ENCODE peak calls at places on chromosome 11, in six cellular contexts. Y, J, W, M, B and I are unnamed samples.

GRCh38 chr11:82899191-82899820 is 924 bp downstream of the PRCP start:
- DNase-seq in Y (no peak), J (peak), W (no peak), M (no peak), B (no peak), I (no peak)

GRCh38 chr11:116420770-116421528 is 351.8 kb downstream of the BUD13 start:
- DNase-seq in Y (no peak), J (no peak), W (no peak), M (no peak), B (peak), I (no peak)

GRCh38 chr11:82907376-82907775 is 5.8 kb downstream of the DDIAS start:
- DNase-seq in Y (no peak), J (no peak), W (no peak), M (no peak), B (no peak), I (no peak)

GRCh38 chr11:118241191-118242098 is 10.7 kb downstream of the MPZL3 start:
- DNase-seq in Y (no peak), J (peak), W (no peak), M (no peak), B (peak), I (no peak)

GRCh38 chr11:5929984-5930383 is 12.1 kb upstream of the OR56A3 start:
- DNase-seq in Y (no peak), J (no peak), W (no peak), M (no peak), B (no peak), I (no peak)

GRCh38 chr11:130426223-130427048 is 2.0 kb downstream of the ADAMTS8 start:
- DNase-seq in Y (no peak), J (no peak), W (no peak), M (no peak), B (no peak), I (no peak)

GRCh38 chr11:109795234-109795633 is 298.0 kb upstream of the ZC3H12C start:
- DNase-seq in Y (peak), J (no peak), W (no peak), M (no peak), B (no peak), I (no peak)

GRCh38 chr11:68990995-68991780 is 10.4 kb upstream of the MRGPRD start:
- DNase-seq in Y (no peak), J (no peak), W (no peak), M (no peak), B (no peak), I (no peak)

GRCh38 chr11:100776212-100776896 is 89.3 kb downstream of the ARHGAP42 start:
- DNase-seq in Y (no peak), J (no peak), W (no peak), M (peak), B (no peak), I (no peak)

GRCh38 chr11:30586251-30587144 is at the start of gene MPPED2:
- DNase-seq in Y (no peak), J (no peak), W (peak), M (no peak), B (no peak), I (peak)

GRCh38 chr11:93512073-93512475 is 31.1 kb downstream of the SMCO4 start:
- DNase-seq in Y (no peak), J (no peak), W (no peak), M (no peak), B (no peak), I (no peak)

GRCh38 chr11:47847892-47848635 is at the start of gene NUP160:
- DNase-seq in Y (peak), J (peak), W (peak), M (no peak), B (peak), I (peak)

GRCh38 chr11:62665630-62666258 is 632 bp downstream of the CSKMT start:
- DNase-seq in Y (peak), J (peak), W (peak), M (no peak), B (peak), I (no peak)

GRCh38 chr11:108589136-108589535 is 4.4 kb downstream of the EXPH5 start:
- DNase-seq in Y (no peak), J (no peak), W (no peak), M (no peak), B (no peak), I (no peak)

GRCh38 chr11:47004595-47005033 is 68.1 kb downstream of the CSTPP1 start:
- DNase-seq in Y (peak), J (no peak), W (peak), M (peak), B (peak), I (no peak)

GRCh38 chr11:103532133-103532788 is 423.0 kb downstream of the DYNC2H1 start:
- DNase-seq in Y (peak), J (no peak), W (no peak), M (peak), B (no peak), I (no peak)

GRCh38 chr11:126403658-126404057 is 48.2 kb downstream of the ST3GAL4 start:
- DNase-seq in Y (no peak), J (no peak), W (no peak), M (no peak), B (no peak), I (no peak)

GRCh38 chr11:121063728-121064127 is 37.3 kb upstream of the TECTA start:
- DNase-seq in Y (no peak), J (no peak), W (no peak), M (no peak), B (no peak), I (no peak)

GRCh38 chr11:31643831-31644230 is 134.3 kb downstream of the ELP4 start:
- DNase-seq in Y (peak), J (no peak), W (no peak), M (no peak), B (no peak), I (no peak)

GRCh38 chr11:78912778-78913177 is 338.1 kb upstream of the NARS2 start:
- DNase-seq in Y (no peak), J (no peak), W (no peak), M (no peak), B (no peak), I (no peak)

GRCh38 chr11:34585870-34586654 is 34.8 kb upstream of the EHF start:
- DNase-seq in Y (peak), J (no peak), W (no peak), M (no peak), B (no peak), I (no peak)

GRCh38 chr11:18046116-18046777 is at the start of gene TPH1:
- DNase-seq in Y (peak), J (no peak), W (peak), M (peak), B (peak), I (peak)

GRCh38 chr11:67504950-67505561 is at the start of gene PITPNM1:
- DNase-seq in Y (peak), J (peak), W (peak), M (no peak), B (peak), I (peak)

GRCh38 chr11:66159585-66159984 is 89.5 kb downstream of the PACS1 start:
- DNase-seq in Y (peak), J (no peak), W (no peak), M (no peak), B (no peak), I (no peak)

GRCh38 chr11:44709281-44709562 is 17.5 kb upstream of the TSPAN18 start:
- DNase-seq in Y (peak), J (no peak), W (no peak), M (no peak), B (no peak), I (no peak)

GRCh38 chr11:118488480-118489109 is 38.7 kb upstream of the TTC36 start:
- DNase-seq in Y (peak), J (peak), W (peak), M (peak), B (peak), I (peak)

GRCh38 chr11:18720086-18720810 is 5.7 kb downstream of the IGSF22 start:
- DNase-seq in Y (no peak), J (no peak), W (no peak), M (no peak), B (no peak), I (no peak)

GRCh38 chr11:30533445-30533947 is 52.7 kb downstream of the MPPED2 start:
- DNase-seq in Y (no peak), J (no peak), W (no peak), M (no peak), B (no peak), I (no peak)

GRCh38 chr11:82521427-82521826 is 212.2 kb downstream of the FAM181B start:
- DNase-seq in Y (no peak), J (no peak), W (no peak), M (no peak), B (no peak), I (no peak)

GRCh38 chr11:116420030-116420429 is 352.8 kb downstream of the BUD13 start:
- DNase-seq in Y (no peak), J (no peak), W (no peak), M (no peak), B (no peak), I (no peak)

GRCh38 chr11:105045897-105046296 is 762 bp upstream of the CARD16 start:
- DNase-seq in Y (no peak), J (no peak), W (no peak), M (no peak), B (no peak), I (no peak)

GRCh38 chr11:17528181-17528691 is 16.0 kb downstream of the USH1C start:
- DNase-seq in Y (peak), J (no peak), W (peak), M (no peak), B (peak), I (peak)

GRCh38 chr11:44036811-44037657 is 10.7 kb upstream of the ACCSL start:
- DNase-seq in Y (peak), J (no peak), W (peak), M (peak), B (peak), I (peak)

GRCh38 chr11:44178381-44178780 is 82.9 kb downstream of the EXT2 start:
- DNase-seq in Y (peak), J (no peak), W (no peak), M (no peak), B (no peak), I (no peak)

GRCh38 chr11:104061851-104062521 is 25.5 kb downstream of the DDI1 start:
- DNase-seq in Y (peak), J (no peak), W (no peak), M (no peak), B (no peak), I (no peak)

GRCh38 chr11:104076455-104076854 is 40.0 kb downstream of the DDI1 start:
- DNase-seq in Y (no peak), J (no peak), W (no peak), M (no peak), B (no peak), I (no peak)

GRCh38 chr11:76115555-76115954 is 90.7 kb downstream of the WNT11 start:
- DNase-seq in Y (no peak), J (no peak), W (no peak), M (no peak), B (no peak), I (no peak)

GRCh38 chr11:115325523-115325922 is 178.7 kb downstream of the CADM1 start:
- DNase-seq in Y (no peak), J (no peak), W (no peak), M (no peak), B (no peak), I (no peak)

GRCh38 chr11:110196241-110196754 is 100.1 kb downstream of the RDX start:
- DNase-seq in Y (peak), J (no peak), W (no peak), M (peak), B (no peak), I (no peak)

GRCh38 chr11:106920899-106921504 is 97.3 kb downstream of the GUCY1A2 start:
- DNase-seq in Y (no peak), J (no peak), W (no peak), M (no peak), B (no peak), I (no peak)

GRCh38 chr11:106914409-106914808 is 103.9 kb downstream of the GUCY1A2 start:
- DNase-seq in Y (no peak), J (no peak), W (no peak), M (no peak), B (no peak), I (no peak)

GRCh38 chr11:106917973-106918372 is 100.3 kb downstream of the GUCY1A2 start:
- DNase-seq in Y (no peak), J (no peak), W (no peak), M (no peak), B (no peak), I (peak)
- TF ChIP-seq CTCF in Y (peak), J (no peak), W (no peak), M (peak), B (no peak), I (peak)

GRCh38 chr11:59810911-59811259 is 307 bp upstream of the MRPL16 start:
- DNase-seq in Y (no peak), J (no peak), W (no peak), M (no peak), B (no peak), I (no peak)

GRCh38 chr11:59813364-59813763 is 2.8 kb upstream of the MRPL16 start:
- DNase-seq in Y (no peak), J (no peak), W (no peak), M (no peak), B (no peak), I (no peak)

GRCh38 chr11:59812220-59812619 is 1.6 kb upstream of the MRPL16 start:
- DNase-seq in Y (no peak), J (no peak), W (no peak), M (no peak), B (no peak), I (no peak)

GRCh38 chr11:59807047-59807446 is 3.5 kb downstream of the MRPL16 start:
- DNase-seq in Y (no peak), J (no peak), W (no peak), M (no peak), B (no peak), I (no peak)

GRCh38 chr11:59810189-59810910 is at the start of gene MRPL16:
- DNase-seq in Y (peak), J (peak), W (peak), M (peak), B (peak), I (peak)
- TF ChIP-seq CTCF in Y (no peak), J (peak), W (no peak), M (peak), B (peak), I (no peak)

DNA sequence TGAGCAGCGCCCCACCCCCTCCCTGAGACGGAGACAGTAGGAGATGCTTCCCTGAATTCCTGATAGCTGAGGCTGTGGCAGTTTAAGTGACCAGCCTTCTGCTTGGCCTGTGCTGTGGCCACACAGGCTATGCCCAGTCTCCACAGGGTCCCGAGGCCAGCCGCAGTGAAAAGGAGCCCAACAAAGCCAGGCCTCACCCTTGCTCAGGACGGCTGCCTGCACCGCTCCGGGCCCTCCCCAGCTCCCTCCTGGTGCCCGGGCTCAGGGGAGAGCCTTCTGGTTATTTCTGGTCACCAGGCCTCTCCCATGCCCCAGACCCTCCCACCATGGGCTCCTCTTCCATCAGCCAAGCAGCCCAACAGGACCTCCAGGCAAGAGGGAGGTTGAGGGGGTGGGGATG is 28.8 kb downstream of the LRRC10B start:
- DNase-seq in Y (no peak), J (no peak), W (no peak), M (no peak), B (no peak), I (no peak)
- TF ChIP-seq CTCF in Y (no peak), J (no peak), W (no peak), M (no peak), B (no peak), I (no peak)

DNA sequence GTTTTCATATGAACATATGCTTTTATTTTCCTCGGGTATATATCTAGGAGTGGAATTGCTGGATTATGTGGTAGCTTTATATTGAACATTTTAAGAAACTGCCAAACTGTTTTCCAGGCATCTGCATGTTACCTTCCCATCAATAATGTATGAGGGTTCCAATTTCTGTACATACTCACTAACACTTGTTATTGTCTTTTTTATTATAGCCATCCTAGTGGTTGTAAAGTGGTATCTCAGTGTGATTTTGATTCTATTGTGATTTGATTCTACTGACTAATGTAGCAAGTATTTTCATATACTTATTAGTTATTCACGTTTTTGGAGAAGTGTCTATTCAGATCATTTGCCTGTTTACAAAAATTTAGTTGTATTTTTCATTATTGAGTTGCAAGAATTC is 2.0 kb downstream of the ANO5 start:
- DNase-seq in Y (no peak), J (no peak), W (no peak), M (no peak), B (no peak), I (no peak)
- TF ChIP-seq CTCF in Y (no peak), J (no peak), W (no peak), M (no peak), B (no peak), I (no peak)

GRCh38 chr11:25037431-25037830 is 540.6 kb downstream of the LUZP2 start:
- DNase-seq in Y (no peak), J (no peak), W (no peak), M (no peak), B (no peak), I (no peak)

GRCh38 chr11:25039165-25039564 is 542.3 kb downstream of the LUZP2 start:
- DNase-seq in Y (no peak), J (no peak), W (no peak), M (no peak), B (no peak), I (no peak)

DNA sequence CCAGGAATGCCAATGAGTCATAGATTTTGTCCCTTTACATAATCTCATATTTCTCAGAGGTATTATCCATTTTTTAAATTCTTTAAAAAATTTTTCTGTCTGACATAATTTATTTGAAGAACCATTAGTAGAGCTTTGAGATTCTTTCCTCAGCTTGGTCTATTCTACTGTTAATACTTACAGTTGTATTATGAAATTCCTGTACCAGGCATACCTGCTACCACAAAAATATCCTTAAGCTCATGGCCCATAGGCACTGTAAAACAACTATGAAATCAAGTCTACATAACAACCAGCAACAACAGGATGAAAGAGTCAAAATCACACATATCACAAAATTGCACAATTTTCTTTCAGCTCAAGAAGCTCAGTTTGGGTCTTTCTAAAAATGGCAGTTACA is 541.3 kb downstream of the LUZP2 start:
- DNase-seq in Y (no peak), J (no peak), W (no peak), M (no peak), B (no peak), I (no peak)
- TF ChIP-seq CTCF in Y (no peak), J (no peak), W (no peak), M (no peak), B (no peak), I (no peak)

DNA sequence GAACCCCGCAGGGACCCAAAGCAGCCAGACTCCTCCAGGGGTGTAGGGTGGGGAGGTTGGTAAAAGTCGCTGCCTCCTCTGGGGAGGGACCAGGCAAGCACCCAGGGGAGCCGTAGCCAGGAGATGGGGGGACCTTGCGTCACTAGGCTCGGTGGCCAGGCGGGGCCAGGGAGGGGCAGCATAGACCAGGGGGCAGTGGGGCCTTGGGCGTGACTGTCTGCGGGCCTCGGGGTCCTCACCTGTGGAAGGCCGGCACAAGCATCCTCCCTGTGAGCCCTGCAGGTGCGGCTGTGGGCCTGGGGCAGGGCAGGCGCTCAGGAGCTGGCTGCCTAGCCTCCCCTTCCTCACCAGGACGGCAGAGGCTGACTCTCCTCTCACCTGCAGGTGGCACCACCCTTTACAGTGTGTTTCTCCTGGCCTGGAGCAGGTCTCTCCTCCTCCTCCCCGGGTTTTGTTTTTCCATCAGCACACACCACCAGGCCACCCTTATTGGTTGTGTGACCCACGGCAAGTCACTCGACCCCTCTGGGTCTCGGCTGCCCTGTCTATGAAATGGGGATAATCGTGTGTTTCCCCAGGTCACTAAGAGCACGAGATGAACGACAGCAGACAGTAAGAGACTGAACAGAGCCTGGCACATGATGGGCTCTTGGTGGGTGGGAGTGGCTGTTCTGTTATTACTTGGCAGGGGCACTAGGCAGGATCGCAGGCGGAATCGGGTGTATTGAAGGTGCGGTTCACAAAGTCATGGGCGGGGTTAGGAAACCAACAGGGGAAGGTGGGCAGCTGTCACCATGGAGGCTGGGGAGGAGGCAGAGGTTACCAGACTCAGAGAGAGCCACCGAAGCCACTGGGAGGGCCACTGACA is 52.7 kb downstream of the FLRT1 start:
- DNase-seq in Y (no peak), J (no peak), W (no peak), M (no peak), B (no peak), I (no peak)
- TF ChIP-seq CTCF in Y (peak), J (no peak), W (no peak), M (peak), B (no peak), I (no peak)

GRCh38 chr11:59106363-59107336 is at the start of gene FAM111B:
- DNase-seq in Y (peak), J (peak), W (peak), M (peak), B (peak), I (peak)

GRCh38 chr11:59097113-59097708 is 9.8 kb upstream of the FAM111B start:
- DNase-seq in Y (peak), J (peak), W (peak), M (no peak), B (peak), I (peak)

GRCh38 chr11:59102259-59102765 is 4.7 kb upstream of the FAM111B start:
- DNase-seq in Y (peak), J (peak), W (peak), M (no peak), B (peak), I (peak)
- TF ChIP-seq CTCF in Y (peak), J (no peak), W (no peak), M (peak), B (peak), I (peak)